ENCODE peak calls at places on chromosomes 4 and X, in nine cellular contexts. One of them, this sample, is unnamed.

GRCh38 chrX:115360220-115360781 is 70.8 kb downstream of the LUZP4 start:
- DNase-seq in A673: no peak
- DNase-seq in GM23248: peak; percentile 37
- DNase-seq in mesenchymal stem cell: no peak
- DNase-seq in lung: no peak
- DNase-seq in right lobe of liver: no peak
- DNase-seq in adipocyte: no peak
- DNase-seq in RWPE2: no peak
- DNase-seq in uterus: no peak
- DNase-seq in this sample: no peak

GRCh38 chr4:72564184-72564583 is 4.8 kb downstream of the ADAMTS3 start:
- DNase-seq in RWPE2: no peak
- DNase-seq in mesenchymal stem cell: peak; percentile 52
- DNase-seq in adipocyte: peak; percentile 52
- DNase-seq in right lobe of liver: no peak
- DNase-seq in A673: no peak
- DNase-seq in lung: no peak
- DNase-seq in GM23248: peak; percentile 90
- DNase-seq in uterus: no peak
- DNase-seq in this sample: no peak

GRCh38 chr4:2449511-2450392 is 19.2 kb upstream of the RNF4 start:
- DNase-seq in uterus: no peak
- DNase-seq in RWPE2: no peak
- DNase-seq in adipocyte: no peak
- DNase-seq in GM23248: no peak
- DNase-seq in lung: no peak
- DNase-seq in mesenchymal stem cell: no peak
- DNase-seq in right lobe of liver: no peak
- DNase-seq in A673: no peak
- DNase-seq in this sample: no peak

GRCh38 chr4:157151711-157152110 is 68.8 kb upstream of the GRIA2 start:
- DNase-seq in RWPE2: no peak
- DNase-seq in adipocyte: peak; percentile 19
- DNase-seq in mesenchymal stem cell: no peak
- DNase-seq in GM23248: peak; percentile 23
- DNase-seq in A673: no peak
- DNase-seq in uterus: no peak
- DNase-seq in right lobe of liver: no peak
- DNase-seq in lung: no peak
- DNase-seq in this sample: no peak

GRCh38 chrX:115892787-115893671 is 277.5 kb upstream of the AGTR2 start:
- DNase-seq in GM23248: peak; percentile 17
- DNase-seq in mesenchymal stem cell: peak; percentile 20
- DNase-seq in right lobe of liver: no peak
- DNase-seq in lung: peak; percentile 74
- DNase-seq in RWPE2: no peak
- DNase-seq in A673: peak; percentile 52
- DNase-seq in uterus: peak; percentile 49
- DNase-seq in adipocyte: no peak
- DNase-seq in this sample: peak; percentile 67

GRCh38 chrX:107712231-107713204 is 63.1 kb downstream of the TSC22D3 start:
- DNase-seq in RWPE2: no peak
- DNase-seq in uterus: peak; percentile 57
- DNase-seq in adipocyte: peak; percentile 60
- DNase-seq in GM23248: peak; percentile 67
- DNase-seq in lung: no peak
- DNase-seq in A673: no peak
- DNase-seq in mesenchymal stem cell: peak; percentile 93
- DNase-seq in right lobe of liver: peak; percentile 55
- DNase-seq in this sample: no peak

GRCh38 chr4:108683479-108683878 is 33.1 kb downstream of the OSTC start:
- DNase-seq in mesenchymal stem cell: peak; percentile 50
- DNase-seq in RWPE2: no peak
- DNase-seq in uterus: no peak
- DNase-seq in adipocyte: peak; percentile 64
- DNase-seq in right lobe of liver: no peak
- DNase-seq in lung: no peak
- DNase-seq in GM23248: peak; percentile 65
- DNase-seq in A673: peak; percentile 74
- DNase-seq in this sample: no peak

GRCh38 chrX:12139934-12140611 is 1.8 kb downstream of the FRMPD4 start:
- DNase-seq in right lobe of liver: no peak
- DNase-seq in GM23248: no peak
- DNase-seq in mesenchymal stem cell: no peak
- DNase-seq in uterus: no peak
- DNase-seq in lung: no peak
- DNase-seq in adipocyte: no peak
- DNase-seq in A673: no peak
- DNase-seq in RWPE2: no peak
- DNase-seq in this sample: no peak

GRCh38 chr4:77193511-77194236 is 36.7 kb downstream of the CCNG2 start:
- DNase-seq in lung: peak; percentile 70
- DNase-seq in right lobe of liver: peak; percentile 60
- DNase-seq in A673: no peak
- DNase-seq in GM23248: no peak
- DNase-seq in uterus: no peak
- DNase-seq in mesenchymal stem cell: peak; percentile 15
- DNase-seq in adipocyte: no peak
- DNase-seq in RWPE2: no peak
- DNase-seq in this sample: peak; percentile 51

GRCh38 chrX:109345866-109346265 is 136.0 kb downstream of the GUCY2F start:
- DNase-seq in uterus: no peak
- DNase-seq in GM23248: no peak
- DNase-seq in lung: no peak
- DNase-seq in RWPE2: no peak
- DNase-seq in adipocyte: peak; percentile 70
- DNase-seq in right lobe of liver: no peak
- DNase-seq in mesenchymal stem cell: peak; percentile 14
- DNase-seq in A673: no peak
- DNase-seq in this sample: no peak

GRCh38 chrX:144616317-144616716 is 631.0 kb upstream of the SPANXN1 start:
- DNase-seq in GM23248: no peak
- DNase-seq in right lobe of liver: no peak
- DNase-seq in RWPE2: no peak
- DNase-seq in lung: no peak
- DNase-seq in mesenchymal stem cell: no peak
- DNase-seq in uterus: no peak
- DNase-seq in A673: no peak
- DNase-seq in adipocyte: no peak
- DNase-seq in this sample: no peak

DNA sequence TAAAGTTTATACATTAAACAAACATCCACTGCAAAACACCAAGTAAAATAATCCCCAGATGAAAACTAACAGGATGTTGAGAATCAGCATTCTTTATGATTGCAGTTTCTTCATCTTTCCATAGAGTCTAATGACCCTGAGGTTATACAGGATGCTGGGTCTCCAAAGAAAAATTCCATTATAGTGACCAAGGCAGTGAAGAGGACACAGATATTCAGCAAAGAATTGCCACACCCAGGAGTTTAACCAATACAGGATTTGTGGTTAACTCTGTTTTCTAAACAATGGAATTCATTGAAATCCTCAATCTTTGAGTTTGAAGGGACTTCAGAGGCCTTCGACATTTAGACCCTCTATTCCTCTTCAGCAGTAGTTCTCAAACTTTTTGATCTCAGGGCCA is 76.2 kb upstream of the ESX1 start:
- DNase-seq in A673: no peak
- DNase-seq in lung: no peak
- DNase-seq in right lobe of liver: no peak
- DNase-seq in GM23248: peak; percentile 71
- DNase-seq in RWPE2: no peak
- DNase-seq in mesenchymal stem cell: peak; percentile 73
- DNase-seq in uterus: no peak
- DNase-seq in adipocyte: peak; percentile 52
- DNase-seq in this sample: no peak
- H3K4me1 ChIP-seq in A673: no peaks in the 10 kb centered on the region
- H3K4me1 ChIP-seq in lung: no peaks in the 10 kb centered on the region
- H3K4me1 ChIP-seq in right lobe of liver: no peaks in the 10 kb centered on the region
- H3K4me1 ChIP-seq in GM23248: peaks cover 51% of the 10 kb centered on the region
- H3K4me1 ChIP-seq in RWPE2: peaks cover 22% of the 10 kb centered on the region
- H3K4me1 ChIP-seq in mesenchymal stem cell: no peaks in the 10 kb centered on the region
- H3K4me1 ChIP-seq in uterus: no peaks in the 10 kb centered on the region
- H3K4me1 ChIP-seq in adipocyte: peaks cover 17% of the 10 kb centered on the region
- H3K4me1 ChIP-seq in this sample: no peaks in the 10 kb centered on the region

GRCh38 chrX:7107968-7108480 is 39.5 kb upstream of the STS start:
- DNase-seq in A673: no peak
- DNase-seq in adipocyte: no peak
- DNase-seq in GM23248: no peak
- DNase-seq in RWPE2: no peak
- DNase-seq in mesenchymal stem cell: no peak
- DNase-seq in right lobe of liver: peak; percentile 54
- DNase-seq in lung: no peak
- DNase-seq in uterus: no peak
- DNase-seq in this sample: no peak
- H3K4me1 ChIP-seq in A673: peaks cover 14% of the 10 kb centered on the region
- H3K4me1 ChIP-seq in adipocyte: no peaks in the 10 kb centered on the region
- H3K4me1 ChIP-seq in GM23248: no peaks in the 10 kb centered on the region
- H3K4me1 ChIP-seq in RWPE2: peaks cover 5% of the 10 kb centered on the region
- H3K4me1 ChIP-seq in mesenchymal stem cell: peaks cover 4% of the 10 kb centered on the region
- H3K4me1 ChIP-seq in right lobe of liver: no peaks in the 10 kb centered on the region
- H3K4me1 ChIP-seq in lung: peaks cover 17% of the 10 kb centered on the region
- H3K4me1 ChIP-seq in uterus: no peaks in the 10 kb centered on the region
- H3K4me1 ChIP-seq in this sample: no peaks in the 10 kb centered on the region

GRCh38 chr4:38113136-38113535 is 152.9 kb downstream of the PTTG2 start:
- DNase-seq in right lobe of liver: no peak
- DNase-seq in lung: no peak
- DNase-seq in A673: no peak
- DNase-seq in uterus: no peak
- DNase-seq in mesenchymal stem cell: no peak
- DNase-seq in RWPE2: no peak
- DNase-seq in adipocyte: no peak
- DNase-seq in GM23248: no peak
- DNase-seq in this sample: no peak
- H3K4me1 ChIP-seq in right lobe of liver: no peaks in the 10 kb centered on the region
- H3K4me1 ChIP-seq in lung: peaks cover 8% of the 10 kb centered on the region
- H3K4me1 ChIP-seq in A673: peaks cover 12% of the 10 kb centered on the region
- H3K4me1 ChIP-seq in uterus: peaks cover 4% of the 10 kb centered on the region
- H3K4me1 ChIP-seq in mesenchymal stem cell: peaks cover 3% of the 10 kb centered on the region
- H3K4me1 ChIP-seq in RWPE2: no peaks in the 10 kb centered on the region
- H3K4me1 ChIP-seq in adipocyte: peaks cover 10% of the 10 kb centered on the region
- H3K4me1 ChIP-seq in GM23248: peaks cover 7% of the 10 kb centered on the region
- H3K4me1 ChIP-seq in this sample: peaks cover 11% of the 10 kb centered on the region

DNA sequence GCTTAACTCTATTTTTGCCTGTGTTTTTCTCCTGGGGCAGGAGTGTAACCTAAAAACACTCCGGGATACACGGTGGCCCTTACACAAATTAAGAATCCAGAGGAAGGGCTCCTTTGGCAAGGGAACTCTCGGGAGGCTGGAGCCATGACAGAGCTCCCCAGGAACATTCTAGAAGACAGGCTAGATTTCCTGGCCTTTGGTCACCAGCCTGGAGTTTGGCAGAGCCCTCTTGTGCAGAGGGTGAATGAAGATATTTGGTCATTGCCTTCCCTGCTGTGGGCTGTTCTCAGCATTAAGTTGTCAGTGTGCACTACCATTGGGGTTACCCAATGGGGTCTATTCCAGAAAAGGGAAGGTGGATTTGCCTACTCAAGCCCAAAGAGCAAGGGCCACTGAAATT is 53.8 kb upstream of the LNX1 start:
- DNase-seq in lung: no peak
- DNase-seq in RWPE2: no peak
- DNase-seq in adipocyte: no peak
- DNase-seq in right lobe of liver: peak; percentile 62
- DNase-seq in mesenchymal stem cell: no peak
- DNase-seq in GM23248: no peak
- DNase-seq in A673: no peak
- DNase-seq in uterus: no peak
- DNase-seq in this sample: peak; percentile 34
- H3K4me1 ChIP-seq in lung: peaks cover 5% of the 10 kb centered on the region
- H3K4me1 ChIP-seq in RWPE2: no peaks in the 10 kb centered on the region
- H3K4me1 ChIP-seq in adipocyte: no peaks in the 10 kb centered on the region
- H3K4me1 ChIP-seq in right lobe of liver: no peaks in the 10 kb centered on the region
- H3K4me1 ChIP-seq in mesenchymal stem cell: peaks cover 3% of the 10 kb centered on the region
- H3K4me1 ChIP-seq in GM23248: no peaks in the 10 kb centered on the region
- H3K4me1 ChIP-seq in A673: no peaks in the 10 kb centered on the region
- H3K4me1 ChIP-seq in uterus: no peaks in the 10 kb centered on the region
- H3K4me1 ChIP-seq in this sample: peaks cover 11% of the 10 kb centered on the region

GRCh38 chrX:2875136-2875481 is 46.4 kb downstream of the GYG2 start:
- DNase-seq in lung: no peak
- DNase-seq in mesenchymal stem cell: no peak
- DNase-seq in RWPE2: no peak
- DNase-seq in A673: no peak
- DNase-seq in uterus: no peak
- DNase-seq in right lobe of liver: no peak
- DNase-seq in adipocyte: no peak
- DNase-seq in GM23248: no peak
- DNase-seq in this sample: no peak

GRCh38 chrX:2874222-2875135 is 45.7 kb downstream of the GYG2 start:
- DNase-seq in uterus: no peak
- DNase-seq in lung: no peak
- DNase-seq in A673: no peak
- DNase-seq in RWPE2: no peak
- DNase-seq in GM23248: no peak
- DNase-seq in adipocyte: no peak
- DNase-seq in mesenchymal stem cell: no peak
- DNase-seq in right lobe of liver: no peak
- DNase-seq in this sample: no peak

GRCh38 chrX:2875798-2876399 is 47.2 kb downstream of the GYG2 start:
- DNase-seq in right lobe of liver: no peak
- DNase-seq in adipocyte: peak; percentile 20
- DNase-seq in RWPE2: no peak
- DNase-seq in lung: no peak
- DNase-seq in uterus: no peak
- DNase-seq in mesenchymal stem cell: no peak
- DNase-seq in A673: peak; percentile 57
- DNase-seq in GM23248: peak; percentile 42
- DNase-seq in this sample: no peak

GRCh38 chrX:2879670-2880069 is 49.5 kb downstream of the ARSD start:
- DNase-seq in GM23248: no peak
- DNase-seq in right lobe of liver: no peak
- DNase-seq in lung: no peak
- DNase-seq in mesenchymal stem cell: no peak
- DNase-seq in adipocyte: no peak
- DNase-seq in uterus: no peak
- DNase-seq in A673: no peak
- DNase-seq in RWPE2: no peak
- DNase-seq in this sample: no peak

DNA sequence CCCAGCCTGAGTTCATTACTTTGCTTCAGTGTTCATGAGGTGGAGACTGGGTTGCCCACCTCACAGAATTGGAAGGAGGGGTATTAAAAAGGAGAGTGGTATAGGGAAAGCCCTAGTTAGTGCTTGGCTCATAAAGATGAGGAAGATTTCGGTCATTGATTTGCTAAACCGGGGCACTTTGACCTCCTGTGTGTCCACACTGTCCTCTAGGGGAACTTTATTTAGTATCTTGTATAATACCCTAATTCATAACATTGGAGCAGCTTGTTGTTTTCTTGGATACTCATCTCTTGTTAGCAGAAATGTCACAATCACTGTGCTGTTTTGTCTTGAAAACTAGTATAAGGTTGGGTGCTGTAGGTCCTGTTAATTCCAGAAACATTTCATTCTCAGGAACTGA is 49.8 kb downstream of the GYG2 start:
- DNase-seq in mesenchymal stem cell: no peak
- DNase-seq in RWPE2: no peak
- DNase-seq in lung: no peak
- DNase-seq in adipocyte: no peak
- DNase-seq in right lobe of liver: no peak
- DNase-seq in A673: no peak
- DNase-seq in GM23248: no peak
- DNase-seq in uterus: no peak
- DNase-seq in this sample: no peak
- H3K4me1 ChIP-seq in mesenchymal stem cell: no peaks in the 10 kb centered on the region
- H3K4me1 ChIP-seq in RWPE2: no peaks in the 10 kb centered on the region
- H3K4me1 ChIP-seq in lung: no peaks in the 10 kb centered on the region
- H3K4me1 ChIP-seq in adipocyte: peaks cover 3% of the 10 kb centered on the region
- H3K4me1 ChIP-seq in right lobe of liver: no peaks in the 10 kb centered on the region
- H3K4me1 ChIP-seq in A673: no peaks in the 10 kb centered on the region
- H3K4me1 ChIP-seq in GM23248: no peaks in the 10 kb centered on the region
- H3K4me1 ChIP-seq in uterus: no peaks in the 10 kb centered on the region
- H3K4me1 ChIP-seq in this sample: no peaks in the 10 kb centered on the region

GRCh38 chr4:169248645-169249044 is 22.1 kb downstream of the SH3RF1 start:
- DNase-seq in A673: no peak
- DNase-seq in adipocyte: no peak
- DNase-seq in uterus: no peak
- DNase-seq in mesenchymal stem cell: no peak
- DNase-seq in RWPE2: no peak
- DNase-seq in lung: peak; percentile 44
- DNase-seq in GM23248: no peak
- DNase-seq in right lobe of liver: no peak
- DNase-seq in this sample: no peak
- H3K4me1 ChIP-seq in A673: peaks cover 51% of the 10 kb centered on the region
- H3K4me1 ChIP-seq in adipocyte: peaks cover 41% of the 10 kb centered on the region
- H3K4me1 ChIP-seq in uterus: no peaks in the 10 kb centered on the region
- H3K4me1 ChIP-seq in mesenchymal stem cell: peaks cover 2% of the 10 kb centered on the region
- H3K4me1 ChIP-seq in RWPE2: peaks cover 56% of the 10 kb centered on the region
- H3K4me1 ChIP-seq in lung: peaks cover 6% of the 10 kb centered on the region
- H3K4me1 ChIP-seq in GM23248: peaks cover 73% of the 10 kb centered on the region
- H3K4me1 ChIP-seq in right lobe of liver: no peaks in the 10 kb centered on the region
- H3K4me1 ChIP-seq in this sample: peaks cover 50% of the 10 kb centered on the region